ENCODE peak calls at places on chromosomes 4 and X, in six cellular contexts. C is AG09309, Y is NCI-H2029 treated with DMSO at 0.1 percent for 48 hours, A is G401, T is H9, L is naive B cell. H is an unnamed sample.

GRCh38 chr4:78446607-78447006 is 105.0 kb upstream of the ANXA3 start:
- DNase-seq in C (no peak), Y (no peak), A (no peak), T (no peak), L (no peak), H (no peak)

GRCh38 chr4:95209942-95210341 is 338.8 kb downstream of the UNC5C start:
- DNase-seq in C (no peak), Y (no peak), A (no peak), T (no peak), L (no peak), H (no peak)

GRCh38 chrX:125203737-125204578 is 115.7 kb upstream of the TEX13C start:
- DNase-seq in C (no peak), Y (peak; percentile 35), A (peak; percentile 87), T (peak; percentile 53), L (no peak), H (peak; percentile 81)

GRCh38 chr4:152997771-152998487 is 61.8 kb downstream of the FHDC1 start:
- DNase-seq in C (no peak), Y (no peak), A (no peak), T (no peak), L (no peak), H (no peak)

GRCh38 chr4:60133414-60133813 is 1066.7 kb upstream of the ADGRL3 start:
- DNase-seq in C (no peak), Y (no peak), A (no peak), T (no peak), L (no peak), H (no peak)

GRCh38 chrX:10111364-10112148 is 45.2 kb upstream of the CLCN4 start:
- DNase-seq in C (no peak), Y (no peak), A (no peak), T (no peak), L (peak; percentile 83), H (no peak)

GRCh38 chr4:79042079-79042674 is 102.9 kb upstream of the PAQR3 start:
- DNase-seq in C (no peak), Y (peak; percentile 11), A (peak; percentile 69), T (no peak), L (no peak), H (peak; percentile 63)

GRCh38 chrX:77167993-77168392 is 279.2 kb upstream of the FGF16 start:
- DNase-seq in C (no peak), Y (no peak), A (no peak), T (no peak), L (no peak), H (no peak)

GRCh38 chrX:35699642-35700041 is 98.5 kb upstream of the MAGEB16 start:
- DNase-seq in C (no peak), Y (no peak), A (no peak), T (no peak), L (no peak), H (no peak)

GRCh38 chr4:148984951-148985350 is 542.7 kb upstream of the NR3C2 start:
- DNase-seq in C (no peak), Y (no peak), A (no peak), T (no peak), L (no peak), H (no peak)

GRCh38 chr4:69098470-69098869 is 2.2 kb downstream of the UGT2B7 start:
- DNase-seq in C (no peak), Y (peak; percentile 46), A (no peak), T (no peak), L (no peak), H (no peak)

GRCh38 chr4:67892905-67893304 is 9.1 kb upstream of the TMPRSS11D start:
- DNase-seq in C (no peak), Y (no peak), A (no peak), T (peak; percentile 48), L (no peak), H (no peak)

GRCh38 chr4:26746742-26747351 is 113.8 kb upstream of the STIM2 start:
- DNase-seq in C (no peak), Y (no peak), A (no peak), T (no peak), L (no peak), H (no peak)

GRCh38 chrX:107708762-107709161 is 66.8 kb downstream of the TSC22D3 start:
- DNase-seq in C (no peak), Y (no peak), A (no peak), T (no peak), L (no peak), H (no peak)

GRCh38 chrX:129726307-129727111 is 12.3 kb upstream of the XPNPEP2 start:
- DNase-seq in C (no peak), Y (peak; percentile 13), A (peak; percentile 8), T (peak; percentile 70), L (no peak), H (peak; percentile 20)

GRCh38 chr4:171812377-171813194 is 618 bp upstream of the GALNTL6 start:
- DNase-seq in C (no peak), Y (no peak), A (no peak), T (peak; percentile 40), L (no peak), H (no peak)